ENCODE peak calls at places on chromosomes 16 and 17, in ten cellular contexts. One of them, this sample, is unnamed.

GRCh38 chr16:9176547-9177418 is 85.3 kb downstream of the HAPSTR1 start:
- DNase-seq in GM19239: no peak
- DNase-seq in activated naive CD8-positive, alpha-beta T cell treated with anti-CD3 and anti-CD28 coated beads, Interleukin-2, amount 50 U/mL, for 24 hours: no peak
- DNase-seq in SK-N-SH: no peak
- DNase-seq in fibroblast of mammary gland: no peak
- DNase-seq in heart right ventricle: no peak
- DNase-seq in Daoy: no peak
- DNase-seq in GM20000: no peak
- DNase-seq in EL: no peak
- DNase-seq in OCI-LY7: no peak
- DNase-seq in this sample: no peak

GRCh38 chr16:87586201-87586782 is 16.0 kb upstream of the JPH3 start:
- DNase-seq in heart right ventricle: no peak
- DNase-seq in GM19239: no peak
- DNase-seq in EL: no peak
- DNase-seq in OCI-LY7: no peak
- DNase-seq in Daoy: no peak
- DNase-seq in fibroblast of mammary gland: no peak
- DNase-seq in GM20000: no peak
- DNase-seq in activated naive CD8-positive, alpha-beta T cell treated with anti-CD3 and anti-CD28 coated beads, Interleukin-2, amount 50 U/mL, for 24 hours: no peak
- DNase-seq in SK-N-SH: no peak
- DNase-seq in this sample: no peak

GRCh38 chr17:20916383-20916782 is 126.4 kb downstream of the USP22 start:
- DNase-seq in fibroblast of mammary gland: no peak
- DNase-seq in SK-N-SH: no peak
- DNase-seq in Daoy: no peak
- DNase-seq in EL: no peak
- DNase-seq in GM20000: no peak
- DNase-seq in OCI-LY7: no peak
- DNase-seq in heart right ventricle: no peak
- DNase-seq in activated naive CD8-positive, alpha-beta T cell treated with anti-CD3 and anti-CD28 coated beads, Interleukin-2, amount 50 U/mL, for 24 hours: no peak
- DNase-seq in GM19239: no peak
- DNase-seq in this sample: no peak

GRCh38 chr17:57257213-57257873 is 1.0 kb downstream of the MSI2 start:
- DNase-seq in activated naive CD8-positive, alpha-beta T cell treated with anti-CD3 and anti-CD28 coated beads, Interleukin-2, amount 50 U/mL, for 24 hours: no peak
- DNase-seq in fibroblast of mammary gland: no peak
- DNase-seq in GM20000: no peak
- DNase-seq in GM19239: no peak
- DNase-seq in OCI-LY7: peak
- DNase-seq in heart right ventricle: no peak
- DNase-seq in Daoy: no peak
- DNase-seq in EL: peak
- DNase-seq in SK-N-SH: peak
- DNase-seq in this sample: peak

GRCh38 chr16:70685938-70686375 is at the start of gene MTSS2:
- DNase-seq in fibroblast of mammary gland: peak
- DNase-seq in OCI-LY7: no peak
- DNase-seq in heart right ventricle: peak
- DNase-seq in Daoy: peak
- DNase-seq in EL: peak
- DNase-seq in activated naive CD8-positive, alpha-beta T cell treated with anti-CD3 and anti-CD28 coated beads, Interleukin-2, amount 50 U/mL, for 24 hours: peak
- DNase-seq in SK-N-SH: peak
- DNase-seq in GM19239: no peak
- DNase-seq in GM20000: peak
- DNase-seq in this sample: peak

GRCh38 chr16:85910073-85910853 is 11.3 kb downstream of the IRF8 start:
- DNase-seq in OCI-LY7: peak
- DNase-seq in fibroblast of mammary gland: no peak
- DNase-seq in SK-N-SH: no peak
- DNase-seq in GM20000: no peak
- DNase-seq in heart right ventricle: no peak
- DNase-seq in Daoy: no peak
- DNase-seq in EL: no peak
- DNase-seq in activated naive CD8-positive, alpha-beta T cell treated with anti-CD3 and anti-CD28 coated beads, Interleukin-2, amount 50 U/mL, for 24 hours: no peak
- DNase-seq in GM19239: no peak
- DNase-seq in this sample: no peak

GRCh38 chr17:82595893-82596292 is 52.4 kb downstream of the WDR45B start:
- DNase-seq in heart right ventricle: no peak
- DNase-seq in SK-N-SH: peak
- DNase-seq in GM20000: peak
- DNase-seq in activated naive CD8-positive, alpha-beta T cell treated with anti-CD3 and anti-CD28 coated beads, Interleukin-2, amount 50 U/mL, for 24 hours: no peak
- DNase-seq in fibroblast of mammary gland: no peak
- DNase-seq in OCI-LY7: no peak
- DNase-seq in GM19239: no peak
- DNase-seq in EL: no peak
- DNase-seq in Daoy: no peak
- DNase-seq in this sample: no peak

GRCh38 chr16:14286381-14287230 is 215.5 kb downstream of the MRTFB start:
- DNase-seq in SK-N-SH: no peak
- DNase-seq in OCI-LY7: peak
- DNase-seq in heart right ventricle: no peak
- DNase-seq in GM19239: no peak
- DNase-seq in fibroblast of mammary gland: no peak
- DNase-seq in GM20000: peak
- DNase-seq in Daoy: no peak
- DNase-seq in activated naive CD8-positive, alpha-beta T cell treated with anti-CD3 and anti-CD28 coated beads, Interleukin-2, amount 50 U/mL, for 24 hours: no peak
- DNase-seq in EL: no peak
- DNase-seq in this sample: peak

GRCh38 chr17:80030730-80031410 is 4.8 kb downstream of the TBC1D16 start:
- DNase-seq in fibroblast of mammary gland: no peak
- DNase-seq in activated naive CD8-positive, alpha-beta T cell treated with anti-CD3 and anti-CD28 coated beads, Interleukin-2, amount 50 U/mL, for 24 hours: no peak
- DNase-seq in Daoy: no peak
- DNase-seq in GM19239: no peak
- DNase-seq in EL: no peak
- DNase-seq in SK-N-SH: no peak
- DNase-seq in heart right ventricle: no peak
- DNase-seq in GM20000: no peak
- DNase-seq in OCI-LY7: no peak
- DNase-seq in this sample: peak

GRCh38 chr16:85360323-85361277 is 248.3 kb upstream of the CIBAR2 start:
- DNase-seq in EL: no peak
- DNase-seq in SK-N-SH: peak
- DNase-seq in fibroblast of mammary gland: no peak
- DNase-seq in activated naive CD8-positive, alpha-beta T cell treated with anti-CD3 and anti-CD28 coated beads, Interleukin-2, amount 50 U/mL, for 24 hours: no peak
- DNase-seq in Daoy: no peak
- DNase-seq in heart right ventricle: no peak
- DNase-seq in GM20000: no peak
- DNase-seq in OCI-LY7: peak
- DNase-seq in GM19239: no peak
- DNase-seq in this sample: peak

GRCh38 chr16:77945126-77945525 is 77.2 kb upstream of the CLEC3A start:
- DNase-seq in Daoy: peak
- DNase-seq in EL: no peak
- DNase-seq in GM20000: no peak
- DNase-seq in fibroblast of mammary gland: no peak
- DNase-seq in OCI-LY7: no peak
- DNase-seq in SK-N-SH: no peak
- DNase-seq in heart right ventricle: no peak
- DNase-seq in activated naive CD8-positive, alpha-beta T cell treated with anti-CD3 and anti-CD28 coated beads, Interleukin-2, amount 50 U/mL, for 24 hours: no peak
- DNase-seq in GM19239: no peak
- DNase-seq in this sample: no peak

GRCh38 chr17:45282683-45283644 is 21.1 kb upstream of the SPATA32 start:
- DNase-seq in heart right ventricle: peak
- DNase-seq in fibroblast of mammary gland: peak
- DNase-seq in EL: no peak
- DNase-seq in activated naive CD8-positive, alpha-beta T cell treated with anti-CD3 and anti-CD28 coated beads, Interleukin-2, amount 50 U/mL, for 24 hours: no peak
- DNase-seq in SK-N-SH: no peak
- DNase-seq in GM20000: no peak
- DNase-seq in Daoy: peak
- DNase-seq in GM19239: no peak
- DNase-seq in OCI-LY7: no peak
- DNase-seq in this sample: peak

GRCh38 chr16:71846443-71846842 is 667 bp downstream of the ATXN1L start:
- DNase-seq in heart right ventricle: no peak
- DNase-seq in SK-N-SH: peak
- DNase-seq in Daoy: no peak
- DNase-seq in activated naive CD8-positive, alpha-beta T cell treated with anti-CD3 and anti-CD28 coated beads, Interleukin-2, amount 50 U/mL, for 24 hours: peak
- DNase-seq in GM20000: no peak
- DNase-seq in EL: peak
- DNase-seq in OCI-LY7: peak
- DNase-seq in fibroblast of mammary gland: peak
- DNase-seq in GM19239: no peak
- DNase-seq in this sample: peak

GRCh38 chr16:56362706-56363105 is 62.6 kb downstream of the AMFR start:
- DNase-seq in GM19239: no peak
- DNase-seq in EL: no peak
- DNase-seq in heart right ventricle: no peak
- DNase-seq in Daoy: no peak
- DNase-seq in activated naive CD8-positive, alpha-beta T cell treated with anti-CD3 and anti-CD28 coated beads, Interleukin-2, amount 50 U/mL, for 24 hours: no peak
- DNase-seq in GM20000: no peak
- DNase-seq in OCI-LY7: no peak
- DNase-seq in SK-N-SH: no peak
- DNase-seq in fibroblast of mammary gland: no peak
- DNase-seq in this sample: no peak